ENCODE peak calls at places on chromosomes 13 and 19, in four cellular contexts. One of them, this sample, is unnamed.

GRCh38 chr19:8333771-8334457 is 9.1 kb downstream of the KANK3 start:
- DNase-seq in germinal center: no peak
- DNase-seq in frontal cortex: no peak
- DNase-seq in NCI-H1048: no peak
- DNase-seq in this sample: no peak

GRCh38 chr13:109145631-109146030 is 516.2 kb downstream of the MYO16 start:
- DNase-seq in frontal cortex: peak
- DNase-seq in NCI-H1048: no peak
- DNase-seq in germinal center: peak
- DNase-seq in this sample: peak

GRCh38 chr19:19160489-19161035 is 9.5 kb downstream of the MEF2B start:
- DNase-seq in NCI-H1048: no peak
- DNase-seq in frontal cortex: no peak
- DNase-seq in germinal center: peak
- DNase-seq in this sample: no peak

GRCh38 chr19:17001603-17002183 is 24.9 kb downstream of the CPAMD8 start:
- DNase-seq in NCI-H1048: no peak
- DNase-seq in germinal center: no peak
- DNase-seq in frontal cortex: no peak
- DNase-seq in this sample: no peak

GRCh38 chr19:35596366-35596999 is 10.5 kb downstream of the PMIS2 start:
- DNase-seq in frontal cortex: no peak
- DNase-seq in NCI-H1048: no peak
- DNase-seq in germinal center: peak
- DNase-seq in this sample: no peak

GRCh38 chr13:84843368-84843767 is 955.9 kb downstream of the SLITRK6 start:
- DNase-seq in frontal cortex: no peak
- DNase-seq in germinal center: no peak
- DNase-seq in NCI-H1048: no peak
- DNase-seq in this sample: no peak

GRCh38 chr13:95970878-95971277 is 82.3 kb downstream of the UGGT2 start:
- DNase-seq in frontal cortex: no peak
- DNase-seq in NCI-H1048: no peak
- DNase-seq in germinal center: no peak
- DNase-seq in this sample: no peak

GRCh38 chr13:105925496-105925895 is 610.0 kb downstream of the EFNB2 start:
- DNase-seq in NCI-H1048: no peak
- DNase-seq in frontal cortex: no peak
- DNase-seq in germinal center: no peak
- DNase-seq in this sample: no peak

GRCh38 chr19:39265321-39265916 is 2.8 kb upstream of the IFNL2 start:
- DNase-seq in frontal cortex: no peak
- DNase-seq in NCI-H1048: no peak
- DNase-seq in germinal center: no peak
- DNase-seq in this sample: no peak

GRCh38 chr19:39845621-39846175 is 481 bp downstream of the FBL start:
- DNase-seq in germinal center: no peak
- DNase-seq in frontal cortex: peak
- DNase-seq in NCI-H1048: no peak
- DNase-seq in this sample: peak

GRCh38 chr13:36297600-36298338 is at the start of gene CCDC169:
- DNase-seq in NCI-H1048: no peak
- DNase-seq in germinal center: peak
- DNase-seq in frontal cortex: peak
- DNase-seq in this sample: peak

GRCh38 chr19:43618921-43619261 is 538 bp downstream of the ZNF428 start:
- DNase-seq in germinal center: peak
- DNase-seq in frontal cortex: peak
- DNase-seq in NCI-H1048: no peak
- DNase-seq in this sample: no peak

GRCh38 chr19:11063434-11063833 is 25.8 kb upstream of the LDLR start:
- DNase-seq in NCI-H1048: no peak
- DNase-seq in frontal cortex: no peak
- DNase-seq in germinal center: no peak
- DNase-seq in this sample: no peak

GRCh38 chr19:10173527-10173926 is 21.2 kb downstream of the DNMT1 start:
- DNase-seq in NCI-H1048: no peak
- DNase-seq in germinal center: no peak
- DNase-seq in frontal cortex: no peak
- DNase-seq in this sample: no peak

GRCh38 chr13:113029487-113030258 is 60.7 kb downstream of the MCF2L start:
- DNase-seq in NCI-H1048: no peak
- DNase-seq in germinal center: peak
- DNase-seq in frontal cortex: no peak
- DNase-seq in this sample: peak

GRCh38 chr13:97224544-97225324 is 2.6 kb downstream of the MBNL2 start:
- DNase-seq in germinal center: no peak
- DNase-seq in frontal cortex: no peak
- DNase-seq in NCI-H1048: no peak
- DNase-seq in this sample: peak

GRCh38 chr13:24221007-24221406 is 60.5 kb downstream of the SPATA13 start:
- DNase-seq in frontal cortex: no peak
- DNase-seq in NCI-H1048: no peak
- DNase-seq in germinal center: no peak
- DNase-seq in this sample: no peak

GRCh38 chr19:35613574-35613973 is 1.0 kb downstream of the HAUS5 start:
- DNase-seq in NCI-H1048: no peak
- DNase-seq in germinal center: no peak
- DNase-seq in frontal cortex: no peak
- DNase-seq in this sample: no peak

GRCh38 chr19:38977445-38978314 is 2.1 kb upstream of the FBXO17 start:
- DNase-seq in germinal center: no peak
- DNase-seq in NCI-H1048: no peak
- DNase-seq in frontal cortex: no peak
- DNase-seq in this sample: no peak

GRCh38 chr19:13060233-13060963 is 42.3 kb downstream of the LYL1 start:
- DNase-seq in NCI-H1048: no peak
- DNase-seq in frontal cortex: peak
- DNase-seq in germinal center: no peak
- DNase-seq in this sample: peak

GRCh38 chr19:55601127-55601526 is 1.0 kb downstream of the ZNF524 start:
- DNase-seq in germinal center: no peak
- DNase-seq in NCI-H1048: no peak
- DNase-seq in frontal cortex: no peak
- DNase-seq in this sample: no peak

GRCh38 chr19:50384685-50385535 is 763 bp downstream of the POLD1 start:
- DNase-seq in NCI-H1048: no peak
- DNase-seq in frontal cortex: no peak
- DNase-seq in germinal center: no peak
- DNase-seq in this sample: peak

GRCh38 chr13:102055116-102055515 is 346.7 kb downstream of the FGF14 start:
- DNase-seq in germinal center: no peak
- DNase-seq in NCI-H1048: no peak
- DNase-seq in frontal cortex: no peak
- DNase-seq in this sample: no peak

GRCh38 chr19:3969435-3970312 is 1.2 kb downstream of the DAPK3 start:
- DNase-seq in germinal center: no peak
- DNase-seq in NCI-H1048: no peak
- DNase-seq in frontal cortex: no peak
- DNase-seq in this sample: peak

This sample was measured in ovary.